ENCODE peak calls at places on chromosomes 4 and X, in six cellular contexts. One of them, this sample, is unnamed.

GRCh38 chrX:1448793-1449580 is 3.7 kb downstream of the ASMTL start:
- DNase-seq in body of pancreas: no peak
- DNase-seq in ovary: no peak
- DNase-seq in upper lobe of left lung: peak; percentile 14
- DNase-seq in IMR-90: no peak
- DNase-seq in heart left ventricle: no peak
- DNase-seq in this sample: peak; percentile 69

GRCh38 chr4:184534511-184535391 is 60.4 kb upstream of the IRF2 start:
- DNase-seq in body of pancreas: no peak
- DNase-seq in ovary: no peak
- DNase-seq in upper lobe of left lung: no peak
- DNase-seq in IMR-90: peak; percentile 67
- DNase-seq in heart left ventricle: no peak
- DNase-seq in this sample: no peak

GRCh38 chr4:79178770-79179169 is 147.1 kb downstream of the NAA11 start:
- DNase-seq in body of pancreas: peak; percentile 11
- DNase-seq in ovary: peak; percentile 40
- DNase-seq in upper lobe of left lung: no peak
- DNase-seq in IMR-90: no peak
- DNase-seq in heart left ventricle: no peak
- DNase-seq in this sample: no peak

GRCh38 chr4:116849620-116850019 is 235.8 kb downstream of the TRAM1L1 start:
- DNase-seq in body of pancreas: no peak
- DNase-seq in ovary: no peak
- DNase-seq in upper lobe of left lung: no peak
- DNase-seq in IMR-90: no peak
- DNase-seq in heart left ventricle: no peak
- DNase-seq in this sample: no peak

GRCh38 chr4:54473077-54473545 is 184.6 kb upstream of the KIT start:
- DNase-seq in body of pancreas: no peak
- DNase-seq in ovary: no peak
- DNase-seq in upper lobe of left lung: peak; percentile 22
- DNase-seq in IMR-90: peak; percentile 14
- DNase-seq in heart left ventricle: no peak
- DNase-seq in this sample: no peak

GRCh38 chr4:102439835-102440234 is 61.3 kb upstream of the NFKB1 start:
- DNase-seq in body of pancreas: peak; percentile 5
- DNase-seq in ovary: no peak
- DNase-seq in upper lobe of left lung: no peak
- DNase-seq in IMR-90: peak; percentile 84
- DNase-seq in heart left ventricle: no peak
- DNase-seq in this sample: no peak

GRCh38 chr4:43133566-43133965 is 241.1 kb downstream of the GRXCR1 start:
- DNase-seq in body of pancreas: no peak
- DNase-seq in ovary: no peak
- DNase-seq in upper lobe of left lung: no peak
- DNase-seq in IMR-90: no peak
- DNase-seq in heart left ventricle: no peak
- DNase-seq in this sample: no peak

GRCh38 chrX:24063488-24063887 is 8.7 kb downstream of the EIF2S3 start:
- DNase-seq in body of pancreas: no peak
- DNase-seq in ovary: no peak
- DNase-seq in upper lobe of left lung: no peak
- DNase-seq in IMR-90: no peak
- DNase-seq in heart left ventricle: no peak
- DNase-seq in this sample: no peak

GRCh38 chr4:91064157-91064853 is 937.1 kb downstream of the CCSER1 start:
- DNase-seq in body of pancreas: peak; percentile 29
- DNase-seq in ovary: no peak
- DNase-seq in upper lobe of left lung: no peak
- DNase-seq in IMR-90: no peak
- DNase-seq in heart left ventricle: no peak
- DNase-seq in this sample: no peak

GRCh38 chr4:156732634-156733033 is 239.0 kb downstream of the PDGFC start:
- DNase-seq in body of pancreas: no peak
- DNase-seq in ovary: no peak
- DNase-seq in upper lobe of left lung: no peak
- DNase-seq in IMR-90: peak; percentile 28
- DNase-seq in heart left ventricle: no peak
- DNase-seq in this sample: no peak

GRCh38 chrX:63718010-63718694 is 66.9 kb downstream of the ARHGEF9 start:
- DNase-seq in body of pancreas: no peak
- DNase-seq in ovary: no peak
- DNase-seq in upper lobe of left lung: no peak
- DNase-seq in IMR-90: no peak
- DNase-seq in heart left ventricle: no peak
- DNase-seq in this sample: no peak

GRCh38 chr4:3221996-3222395 is 27.0 kb upstream of the MSANTD1 start:
- DNase-seq in body of pancreas: no peak
- DNase-seq in ovary: no peak
- DNase-seq in upper lobe of left lung: no peak
- DNase-seq in IMR-90: no peak
- DNase-seq in heart left ventricle: no peak
- DNase-seq in this sample: no peak

GRCh38 chrX:107574054-107574683 is 54.1 kb upstream of the PRPS1 start:
- DNase-seq in body of pancreas: peak; percentile 21
- DNase-seq in ovary: no peak
- DNase-seq in upper lobe of left lung: no peak
- DNase-seq in IMR-90: peak; percentile 85
- DNase-seq in heart left ventricle: no peak
- DNase-seq in this sample: no peak

GRCh38 chrX:107627792-107628661 is at the start of gene PRPS1:
- DNase-seq in body of pancreas: peak; percentile 94
- DNase-seq in ovary: peak; percentile 91
- DNase-seq in upper lobe of left lung: peak; percentile 94
- DNase-seq in IMR-90: peak; percentile 95
- DNase-seq in heart left ventricle: peak; percentile 93
- DNase-seq in this sample: peak; percentile 96

GRCh38 chr4:54802336-54802735 is 144.6 kb downstream of the KIT start:
- DNase-seq in body of pancreas: no peak
- DNase-seq in ovary: no peak
- DNase-seq in upper lobe of left lung: no peak
- DNase-seq in IMR-90: no peak
- DNase-seq in heart left ventricle: no peak
- DNase-seq in this sample: no peak

GRCh38 chr4:158858410-158859189 is 89.8 kb downstream of the FNIP2 start:
- DNase-seq in body of pancreas: no peak
- DNase-seq in ovary: no peak
- DNase-seq in upper lobe of left lung: no peak
- DNase-seq in IMR-90: peak; percentile 71
- DNase-seq in heart left ventricle: no peak
- DNase-seq in this sample: no peak

GRCh38 chr4:7857238-7857701 is 82.4 kb downstream of the AFAP1 start:
- DNase-seq in body of pancreas: peak; percentile 36
- DNase-seq in ovary: no peak
- DNase-seq in upper lobe of left lung: no peak
- DNase-seq in IMR-90: peak; percentile 99
- DNase-seq in heart left ventricle: peak; percentile 71
- DNase-seq in this sample: no peak

GRCh38 chr4:156606444-156607197 is 365.0 kb downstream of the PDGFC start:
- DNase-seq in body of pancreas: no peak
- DNase-seq in ovary: no peak
- DNase-seq in upper lobe of left lung: no peak
- DNase-seq in IMR-90: peak; percentile 74
- DNase-seq in heart left ventricle: no peak
- DNase-seq in this sample: no peak

GRCh38 chr4:26003072-26003471 is 89.1 kb downstream of the SMIM20 start:
- DNase-seq in body of pancreas: no peak
- DNase-seq in ovary: no peak
- DNase-seq in upper lobe of left lung: no peak
- DNase-seq in IMR-90: no peak
- DNase-seq in heart left ventricle: no peak
- DNase-seq in this sample: no peak

GRCh38 chr4:42568610-42569207 is 88.2 kb downstream of the ATP8A1 start:
- DNase-seq in body of pancreas: peak; percentile 78
- DNase-seq in ovary: peak; percentile 79
- DNase-seq in upper lobe of left lung: peak; percentile 71
- DNase-seq in IMR-90: peak; percentile 65
- DNase-seq in heart left ventricle: peak; percentile 64
- DNase-seq in this sample: no peak

GRCh38 chrX:112746812-112747630 is 67.3 kb upstream of the LHFPL1 start:
- DNase-seq in body of pancreas: no peak
- DNase-seq in ovary: no peak
- DNase-seq in upper lobe of left lung: no peak
- DNase-seq in IMR-90: peak; percentile 31
- DNase-seq in heart left ventricle: no peak
- DNase-seq in this sample: no peak

GRCh38 chr4:147578057-147578476 is 39.1 kb upstream of the TMEM184C start:
- DNase-seq in body of pancreas: no peak
- DNase-seq in ovary: peak; percentile 27
- DNase-seq in upper lobe of left lung: no peak
- DNase-seq in IMR-90: peak; percentile 99
- DNase-seq in heart left ventricle: no peak
- DNase-seq in this sample: no peak

GRCh38 chr4:158193171-158193749 is 17.0 kb upstream of the TMEM144 start:
- DNase-seq in body of pancreas: no peak
- DNase-seq in ovary: no peak
- DNase-seq in upper lobe of left lung: no peak
- DNase-seq in IMR-90: peak; percentile 31
- DNase-seq in heart left ventricle: no peak
- DNase-seq in this sample: no peak

GRCh38 chr4:106048250-106048931 is 153.1 kb downstream of the NPNT start:
- DNase-seq in body of pancreas: no peak
- DNase-seq in ovary: no peak
- DNase-seq in upper lobe of left lung: no peak
- DNase-seq in IMR-90: peak; percentile 77
- DNase-seq in heart left ventricle: no peak
- DNase-seq in this sample: no peak

GRCh38 chr4:109816082-109816442 is 500 bp downstream of the GAR1 start:
- DNase-seq in body of pancreas: no peak
- DNase-seq in ovary: no peak
- DNase-seq in upper lobe of left lung: no peak
- DNase-seq in IMR-90: no peak
- DNase-seq in heart left ventricle: no peak
- DNase-seq in this sample: peak; percentile 86

GRCh38 chr4:154781126-154781982 is at the start of gene RBM46:
- DNase-seq in body of pancreas: no peak
- DNase-seq in ovary: no peak
- DNase-seq in upper lobe of left lung: no peak
- DNase-seq in IMR-90: no peak
- DNase-seq in heart left ventricle: no peak
- DNase-seq in this sample: peak; percentile 69

GRCh38 chrX:109839694-109840358 is 106.8 kb upstream of the ACSL4 start:
- DNase-seq in body of pancreas: peak; percentile 11
- DNase-seq in ovary: no peak
- DNase-seq in upper lobe of left lung: peak; percentile 24
- DNase-seq in IMR-90: no peak
- DNase-seq in heart left ventricle: no peak
- DNase-seq in this sample: no peak
- H3K27ac ChIP-seq in body of pancreas: peak overlapping the region; percentile 45
- H3K27ac ChIP-seq in ovary: no peak overlapping the region
- H3K27ac ChIP-seq in upper lobe of left lung: peak overlapping the region; percentile 76
- H3K27ac ChIP-seq in IMR-90: peak overlapping the region; percentile 97
- H3K27ac ChIP-seq in heart left ventricle: no peak overlapping the region
- H3K27ac ChIP-seq in this sample: no peak overlapping the region

DNA sequence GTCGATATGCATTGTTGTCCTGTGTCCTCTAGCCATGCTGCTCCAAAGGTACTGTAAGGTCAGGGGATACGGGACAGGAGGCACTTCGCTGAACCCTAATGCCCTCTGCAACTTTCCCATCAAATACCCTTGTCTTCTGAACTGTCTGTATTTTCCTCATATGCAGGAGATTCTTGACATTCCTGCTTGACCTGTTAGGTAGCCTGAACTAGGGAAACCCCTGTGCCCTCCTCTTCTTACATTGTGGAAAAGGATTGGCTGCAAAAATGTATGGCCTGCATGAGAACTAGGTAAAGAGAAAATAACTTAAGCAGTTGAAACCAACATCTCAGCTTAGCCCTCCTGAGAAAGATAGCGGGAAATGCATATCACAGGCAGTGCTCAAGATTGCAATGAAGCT is 11.4 kb downstream of the RTL8B start:
- DNase-seq in body of pancreas: no peak
- DNase-seq in ovary: no peak
- DNase-seq in upper lobe of left lung: no peak
- DNase-seq in IMR-90: no peak
- DNase-seq in heart left ventricle: no peak
- DNase-seq in this sample: no peak
- TF ChIP-seq POLR2A in body of pancreas: no peak
- TF ChIP-seq POLR2A in ovary: no peak
- TF ChIP-seq POLR2A in upper lobe of left lung: no peak
- TF ChIP-seq POLR2A in IMR-90: no peak
- TF ChIP-seq POLR2A in heart left ventricle: no peak
- TF ChIP-seq POLR2A in this sample: no peak

DNA sequence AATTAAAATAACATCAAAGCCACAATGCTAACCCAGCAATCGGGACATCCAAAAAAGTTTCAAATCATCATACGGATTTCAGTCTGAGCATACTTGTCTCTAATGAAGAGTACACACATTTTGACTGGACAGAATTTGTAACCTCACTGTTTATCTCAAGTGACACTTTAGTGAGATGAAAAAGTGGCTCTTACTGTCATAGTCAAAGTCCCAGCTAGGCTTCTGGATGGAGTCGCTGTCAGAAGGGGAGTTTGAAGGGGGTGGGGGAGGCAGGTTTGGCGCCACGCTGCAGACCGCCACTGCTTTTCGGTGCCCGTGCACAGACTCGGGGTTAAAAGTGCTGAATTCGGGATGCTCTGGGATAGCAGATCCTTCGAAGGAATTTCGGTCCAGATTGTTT is 41.0 kb upstream of the MTNR1A start:
- DNase-seq in body of pancreas: no peak
- DNase-seq in ovary: no peak
- DNase-seq in upper lobe of left lung: no peak
- DNase-seq in IMR-90: no peak
- DNase-seq in heart left ventricle: no peak
- DNase-seq in this sample: no peak
- H3K27ac ChIP-seq in body of pancreas: no peak overlapping the region
- H3K27ac ChIP-seq in ovary: no peak overlapping the region
- H3K27ac ChIP-seq in upper lobe of left lung: no peak overlapping the region
- H3K27ac ChIP-seq in IMR-90: no peak overlapping the region
- H3K27ac ChIP-seq in heart left ventricle: no peak overlapping the region
- H3K27ac ChIP-seq in this sample: no peak overlapping the region

DNA sequence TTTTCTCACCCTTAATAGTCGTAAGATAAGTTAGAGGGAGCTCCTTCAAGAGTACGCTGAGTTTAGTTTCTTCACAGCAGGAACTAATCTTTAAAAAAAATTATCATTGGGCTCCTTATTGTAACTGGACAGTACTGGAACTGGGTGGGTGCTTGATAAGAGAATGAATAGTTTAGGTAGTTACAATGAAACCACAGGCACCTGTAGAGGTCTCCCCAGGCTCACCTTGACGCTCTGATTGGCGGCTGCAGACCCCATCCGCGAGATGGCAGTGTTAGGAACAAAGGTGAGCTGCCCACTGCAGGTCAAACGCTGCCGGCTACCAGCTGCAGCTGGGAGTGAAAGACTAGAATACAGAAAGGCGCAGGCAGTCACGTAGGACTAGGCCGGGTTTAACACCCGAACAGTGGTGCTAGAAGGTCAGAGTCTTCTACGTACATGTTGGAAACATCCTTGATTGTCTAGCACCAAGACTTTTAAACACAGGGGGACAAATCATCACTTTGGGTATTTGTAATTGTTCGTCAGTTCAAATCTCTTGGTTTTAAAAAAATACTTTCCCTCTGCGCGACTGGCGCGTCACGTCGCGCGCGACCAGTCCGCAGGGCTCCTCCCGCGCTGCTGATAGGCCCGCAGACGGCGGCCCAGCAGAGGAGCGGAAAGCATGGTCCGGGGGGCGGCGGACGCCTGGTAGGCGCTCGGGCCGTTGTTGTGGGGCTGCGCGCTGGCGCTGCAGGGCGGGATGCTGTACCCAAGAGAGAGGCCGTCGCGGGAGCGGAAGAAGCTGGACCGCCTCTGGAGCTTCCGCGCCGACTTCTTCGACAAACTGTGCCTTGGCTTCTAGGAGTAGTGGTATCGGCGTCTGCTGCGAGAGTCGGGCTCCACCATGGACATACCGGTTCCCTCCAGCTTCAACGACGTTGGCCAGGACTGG is 45.6 kb downstream of the SMARCA5 start:
- DNase-seq in body of pancreas: peak; percentile 91
- DNase-seq in ovary: peak; percentile 36
- DNase-seq in upper lobe of left lung: peak; percentile 88
- DNase-seq in IMR-90: peak; percentile 20
- DNase-seq in heart left ventricle: peak; percentile 80
- DNase-seq in this sample: peak; percentile 93
- TF ChIP-seq POLR2A in body of pancreas: peak; percentile 61
- TF ChIP-seq POLR2A in ovary: no peak
- TF ChIP-seq POLR2A in upper lobe of left lung: peak; percentile 20
- TF ChIP-seq POLR2A in IMR-90: no peak
- TF ChIP-seq POLR2A in heart left ventricle: no peak
- TF ChIP-seq POLR2A in this sample: no peak